ENCODE peak calls at places on chromosome 3, in seven cellular contexts. J, P, D, W, N, C and R are unnamed samples.

GRCh38 chr3:20064387-20064786 is 24.1 kb downstream of the KAT2B start:
- DNase-seq in C (no peak), W (no peak), J (no peak), P (no peak), N (no peak), D (no peak), R (no peak)

GRCh38 chr3:63753995-63754394 is 65.1 kb upstream of the C3orf49 start:
- DNase-seq in P (no peak), C (no peak), J (no peak), D (no peak), W (no peak), N (no peak), R (no peak)

GRCh38 chr3:153856932-153857331 is 264.3 kb upstream of the ARHGEF26 start:
- DNase-seq in W (no peak), P (no peak), C (no peak), N (no peak), J (no peak), D (no peak), R (no peak)

GRCh38 chr3:127525373-127525772 is 65.2 kb downstream of the TPRA1 start:
- DNase-seq in W (peak), D (peak), N (peak), P (no peak), C (no peak), J (no peak), R (no peak)

GRCh38 chr3:128226186-128226725 is 73.0 kb downstream of the EEFSEC start:
- DNase-seq in W (no peak), J (no peak), D (no peak), N (no peak), P (no peak), C (no peak), R (no peak)

GRCh38 chr3:16243706-16244490 is 20.8 kb downstream of the DPH3 start:
- DNase-seq in D (peak), C (no peak), J (no peak), W (no peak), P (no peak), N (peak), R (peak)

GRCh38 chr3:125087768-125088391 is 32.1 kb upstream of the HEG1 start:
- DNase-seq in P (no peak), D (no peak), N (peak), W (no peak), J (no peak), C (no peak), R (no peak)

GRCh38 chr3:128337305-128337704 is 129.4 kb downstream of the DNAJB8 start:
- DNase-seq in J (peak), P (no peak), N (no peak), W (no peak), C (no peak), D (no peak), R (no peak)

GRCh38 chr3:37308247-37308646 is 133.9 kb upstream of the LRRFIP2 start:
- DNase-seq in N (no peak), W (no peak), J (no peak), D (no peak), P (peak), C (no peak), R (peak)

GRCh38 chr3:122497425-122497824 is 17.3 kb downstream of the KPNA1 start:
- DNase-seq in J (no peak), P (no peak), D (no peak), C (no peak), W (no peak), N (peak), R (peak)

GRCh38 chr3:40768536-40768935 is 243.8 kb downstream of the ZNF621 start:
- DNase-seq in C (no peak), W (no peak), N (no peak), P (no peak), J (no peak), D (no peak), R (no peak)

GRCh38 chr3:14152233-14152962 is 26.0 kb downstream of the XPC start:
- DNase-seq in J (no peak), C (no peak), N (no peak), W (no peak), D (no peak), P (no peak), R (no peak)

GRCh38 chr3:67384790-67385397 is 269.5 kb downstream of the SUCLG2 start:
- DNase-seq in C (no peak), J (no peak), P (peak), D (peak), W (peak), N (peak), R (peak)

GRCh38 chr3:36942632-36943248 is 2.1 kb downstream of the TRANK1 start:
- DNase-seq in C (no peak), D (no peak), P (no peak), J (no peak), N (no peak), W (no peak), R (no peak)

GRCh38 chr3:72247645-72248388 is 462.9 kb upstream of the PROK2 start:
- DNase-seq in N (no peak), W (no peak), C (no peak), P (no peak), D (no peak), J (no peak), R (no peak)

GRCh38 chr3:80663426-80663825 is 895.6 kb upstream of the ROBO1 start:
- DNase-seq in P (no peak), C (no peak), N (no peak), D (no peak), J (no peak), W (no peak), R (no peak)

GRCh38 chr3:161028485-161029018 is 76.6 kb downstream of the B3GALNT1 start:
- DNase-seq in D (no peak), W (no peak), N (no peak), P (no peak), C (no peak), J (no peak), R (peak)

GRCh38 chr3:36201546-36201945 is 178.8 kb upstream of the STAC start:
- DNase-seq in W (peak), D (no peak), P (peak), N (no peak), J (no peak), C (no peak), R (no peak)

GRCh38 chr3:117726776-117727175 is 1017.2 kb downstream of the TUSC7 start:
- DNase-seq in C (no peak), P (no peak), W (no peak), D (no peak), N (no peak), J (no peak), R (no peak)

GRCh38 chr3:94990952-94991705 is 928.3 kb downstream of the NSUN3 start:
- DNase-seq in P (no peak), J (no peak), D (no peak), W (no peak), C (no peak), N (no peak), R (no peak)

GRCh38 chr3:13025090-13025489 is 48.1 kb downstream of the IQSEC1 start:
- DNase-seq in D (peak), J (peak), N (peak), C (no peak), P (no peak), W (no peak), R (no peak)

GRCh38 chr3:20648294-20648693 is 462.3 kb upstream of the SGO1 start:
- DNase-seq in D (no peak), J (no peak), P (peak), W (no peak), N (peak), C (no peak), R (no peak)

GRCh38 chr3:128435058-128435457 is 31.6 kb downstream of the DNAJB8 start:
- DNase-seq in J (no peak), W (peak), P (peak), D (no peak), C (no peak), N (no peak), R (no peak)

GRCh38 chr3:180571831-180572578 is 30.0 kb upstream of the TTC14 start:
- DNase-seq in P (no peak), J (no peak), C (no peak), N (no peak), W (no peak), D (no peak), R (no peak)

GRCh38 chr3:124699686-124700396 is 30.4 kb upstream of the UMPS start:
- DNase-seq in J (no peak), N (no peak), C (no peak), P (no peak), D (peak), W (peak), R (no peak)

GRCh38 chr3:115217678-115218451 is 70.8 kb upstream of the ZBTB20 start:
- DNase-seq in C (no peak), D (peak), W (peak), J (no peak), N (peak), P (peak), R (peak)

GRCh38 chr3:13494463-13495350 is 14.6 kb downstream of the HDAC11 start:
- DNase-seq in C (no peak), J (peak), W (peak), D (no peak), N (peak), P (peak), R (peak)

GRCh38 chr3:37116998-37117397 is 57.4 kb downstream of the LRRFIP2 start:
- DNase-seq in C (no peak), D (no peak), P (no peak), J (no peak), N (no peak), W (no peak), R (no peak)

GRCh38 chr3:172475703-172476102 is 27.4 kb upstream of the GHSR start:
- DNase-seq in J (no peak), C (no peak), D (no peak), W (no peak), P (no peak), N (no peak), R (no peak)

GRCh38 chr3:184211718-184212117 is 17.7 kb upstream of the VWA5B2 start:
- DNase-seq in D (no peak), P (peak), J (no peak), W (no peak), N (no peak), C (no peak), R (no peak)
- H3K4me3 ChIP-seq in D (no peak), P (no peak), J (no peak), W (no peak), N (no peak), C (no peak), R (no peak)

GRCh38 chr3:134373942-134374790 is at the start of gene AMOTL2:
- DNase-seq in P (peak), W (peak), D (peak), C (peak), J (peak), N (peak), R (peak)
- H3K4me3 ChIP-seq in P (peak), W (peak), D (peak), C (peak), J (peak), N (peak), R (peak)

GRCh38 chr3:186058225-186058624 is 50.7 kb downstream of the ETV5 start:
- DNase-seq in D (no peak), P (no peak), W (no peak), C (no peak), J (no peak), N (no peak), R (no peak)

GRCh38 chr3:186057594-186057993 is 51.3 kb downstream of the ETV5 start:
- DNase-seq in C (no peak), N (peak), P (no peak), W (no peak), J (no peak), D (peak), R (no peak)

GRCh38 chr3:186052096-186052495 is 56.8 kb downstream of the ETV5 start:
- DNase-seq in C (no peak), W (no peak), P (no peak), J (no peak), D (no peak), N (no peak), R (no peak)

GRCh38 chr3:186054481-186055399 is 54.1 kb downstream of the ETV5 start:
- DNase-seq in W (no peak), D (peak), P (no peak), J (no peak), N (no peak), C (no peak), R (no peak)

DNA sequence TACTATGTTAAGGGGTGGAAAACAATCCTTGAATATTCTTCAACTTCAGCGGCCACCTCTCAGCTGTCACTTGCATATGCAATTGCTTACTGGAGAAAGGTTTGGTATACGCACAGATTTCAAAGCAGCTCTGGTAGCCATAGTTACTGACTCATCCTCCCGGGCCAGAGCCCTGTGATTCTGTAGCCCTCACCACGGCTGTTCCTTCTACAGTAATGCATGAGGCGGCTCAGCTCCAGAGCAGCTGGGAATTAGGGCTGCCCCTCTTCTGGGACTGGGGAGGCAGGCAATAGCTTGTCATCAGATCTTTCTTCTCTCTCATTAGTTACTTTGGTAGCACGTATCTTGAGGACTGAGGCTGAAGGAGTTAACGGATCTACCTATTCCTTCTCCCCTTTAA is 54.9 kb downstream of the ETV5 start:
- DNase-seq in C (no peak), J (no peak), W (peak), D (peak), N (peak), P (no peak), R (no peak)
- H3K4me3 ChIP-seq in C (no peak), J (no peak), W (no peak), D (no peak), N (no peak), P (no peak), R (no peak)

GRCh38 chr3:101009386-101009785 is 16.2 kb upstream of the ABI3BP start:
- DNase-seq in J (no peak), P (no peak), W (no peak), N (peak), C (no peak), D (no peak), R (no peak)
- H3K4me3 ChIP-seq in J (no peak), P (no peak), W (no peak), N (no peak), C (no peak), D (no peak), R (no peak)

DNA sequence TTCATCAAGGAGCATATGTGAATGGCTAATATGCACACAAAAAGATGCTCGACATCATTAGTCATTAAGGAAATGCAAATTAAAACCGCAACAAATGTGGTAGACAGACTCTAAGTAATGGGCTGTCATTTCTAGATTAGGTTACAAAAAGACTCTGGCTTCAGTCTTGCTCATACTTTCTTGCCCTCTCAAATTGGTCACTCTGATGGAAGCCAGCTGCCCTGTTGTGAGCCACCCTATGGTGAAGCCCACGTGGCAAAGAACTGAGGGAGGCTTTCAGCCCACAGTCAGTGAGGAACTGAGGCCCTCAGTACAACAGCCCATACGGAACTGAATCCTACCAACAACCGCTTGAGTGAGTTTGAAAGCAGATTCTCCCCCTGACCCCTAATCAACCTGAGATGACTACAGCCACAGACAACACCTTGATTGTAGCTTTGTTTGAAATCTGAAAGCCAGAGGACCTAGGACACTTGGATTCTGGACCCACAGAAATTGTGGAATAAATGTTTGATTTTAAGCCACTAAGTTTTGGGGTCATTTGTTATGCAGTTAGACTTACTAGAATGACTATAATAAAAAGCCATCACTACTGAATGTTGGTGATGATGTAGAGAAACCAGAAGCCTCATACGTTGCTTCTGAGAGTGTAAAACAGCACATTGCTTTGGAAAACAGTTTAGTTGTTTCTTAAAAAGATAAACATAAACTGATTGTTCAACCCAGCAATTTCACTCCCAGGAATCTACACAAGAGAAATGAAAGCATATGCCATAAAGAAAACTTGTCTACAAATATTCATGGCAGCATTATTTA is 45.7 kb downstream of the EHHADH start:
- DNase-seq in P (no peak), N (no peak), D (no peak), J (no peak), W (no peak), C (no peak), R (peak)
- H3K4me3 ChIP-seq in P (no peak), N (no peak), D (no peak), J (no peak), W (no peak), C (no peak), R (no peak)

GRCh38 chr3:187368765-187369450 is 723 bp downstream of the RTP4 start:
- DNase-seq in P (no peak), C (no peak), D (peak), N (no peak), J (no peak), W (no peak), R (no peak)
- H3K4me3 ChIP-seq in P (peak), C (peak), D (peak), N (no peak), J (peak), W (no peak), R (no peak)

GRCh38 chr3:64939747-64940450 is 252.1 kb upstream of the ADAMTS9 start:
- DNase-seq in D (no peak), C (no peak), N (no peak), W (no peak), P (no peak), J (no peak), R (no peak)

GRCh38 chr3:64943861-64944260 is 256.1 kb upstream of the ADAMTS9 start:
- DNase-seq in D (no peak), J (no peak), W (no peak), P (no peak), C (no peak), N (no peak), R (no peak)

GRCh38 chr3:64940949-64941348 is 253.1 kb upstream of the ADAMTS9 start:
- DNase-seq in W (no peak), J (no peak), C (no peak), P (no peak), N (no peak), D (no peak), R (no peak)

GRCh38 chr3:64939309-64939708 is 251.5 kb upstream of the ADAMTS9 start:
- DNase-seq in D (no peak), P (no peak), N (no peak), W (no peak), C (no peak), J (no peak), R (no peak)

DNA sequence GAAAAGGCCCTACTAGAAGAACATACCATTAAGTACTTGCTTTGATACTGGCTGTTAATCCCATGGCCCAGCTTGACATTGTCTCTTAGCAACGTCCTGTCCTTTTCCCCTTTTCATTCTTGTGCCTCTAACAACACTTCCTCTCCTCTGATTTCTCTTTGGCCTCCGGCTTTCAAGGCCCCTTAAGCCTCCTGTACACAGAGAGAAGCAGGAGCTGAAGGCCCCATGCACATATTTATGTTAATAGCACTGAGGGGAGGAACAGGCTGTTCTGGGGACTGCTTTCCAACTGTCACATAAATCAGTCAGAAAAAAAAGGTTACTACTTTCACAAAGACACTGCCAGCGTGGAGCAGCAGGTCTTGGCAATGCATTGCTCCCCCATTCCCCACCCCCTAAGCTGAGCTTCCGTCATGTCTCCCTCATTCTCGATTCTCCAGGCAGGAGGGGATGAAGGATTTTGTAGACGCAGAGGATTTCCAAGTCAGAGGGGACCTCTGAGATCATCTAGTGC is 257.4 kb upstream of the ADAMTS9 start:
- DNase-seq in W (no peak), N (no peak), C (no peak), J (no peak), P (no peak), D (peak), R (peak)
- H3K4me3 ChIP-seq in W (no peak), N (no peak), C (no peak), J (no peak), P (no peak), D (no peak), R (no peak)